ENCODE peak calls at places on chromosomes 1 and 21, in five cellular contexts. D is SHP77, J is caudate nucleus, X is IMR-90, V is hypothalamus. S is an unnamed sample.

GRCh38 chr1:154765970-154766369 is 104.1 kb downstream of the KCNN3 start:
- DNase-seq in D (peak), J (no peak), X (peak), V (no peak), S (peak)

GRCh38 chr1:28456078-28456477 is 49.8 kb upstream of the RCC1 start:
- DNase-seq in D (no peak), J (no peak), X (peak), V (no peak), S (no peak)

GRCh38 chr1:44049839-44050238 is 18.6 kb upstream of the SLC6A9 start:
- DNase-seq in D (no peak), J (no peak), X (peak), V (no peak), S (peak)

GRCh38 chr1:76269175-76269574 is 194.6 kb downstream of the ST6GALNAC3 start:
- DNase-seq in D (no peak), J (no peak), X (peak), V (no peak), S (no peak)

GRCh38 chr1:869499-870244 is 54.1 kb upstream of the SAMD11 start:
- DNase-seq in D (peak), J (peak), X (peak), V (no peak), S (peak)

GRCh38 chr1:228334226-228334935 is 72.3 kb downstream of the TRIM11 start:
- DNase-seq in D (no peak), J (no peak), X (no peak), V (no peak), S (peak)

GRCh38 chr1:63545780-63546179 is 22.5 kb downstream of the EFCAB7 start:
- DNase-seq in D (no peak), J (no peak), X (peak), V (no peak), S (no peak)

GRCh38 chr1:209742409-209743144 is 13.3 kb upstream of the TRAF3IP3 start:
- DNase-seq in D (no peak), J (no peak), X (peak), V (no peak), S (no peak)

GRCh38 chr1:173202430-173203145 is 4.5 kb downstream of the TNFSF4 start:
- DNase-seq in D (peak), J (no peak), X (peak), V (no peak), S (no peak)

GRCh38 chr1:70353641-70354331 is 736 bp downstream of the ANKRD13C start:
- DNase-seq in D (peak), J (peak), X (peak), V (peak), S (no peak)

GRCh38 chr1:12769031-12769430 is 4.5 kb upstream of the PRAMEF12 start:
- DNase-seq in D (no peak), J (no peak), X (no peak), V (no peak), S (no peak)

GRCh38 chr21:42754270-42754933 is 101.0 kb downstream of the PDE9A start:
- DNase-seq in D (no peak), J (no peak), X (no peak), V (no peak), S (no peak)

GRCh38 chr1:246786606-246787238 is 62.5 kb downstream of the SCCPDH start:
- DNase-seq in D (peak), J (no peak), X (no peak), V (no peak), S (no peak)

GRCh38 chr1:228647523-228648444 is 87.5 kb upstream of the RHOU start:
- DNase-seq in D (peak), J (no peak), X (no peak), V (no peak), S (peak)

GRCh38 chr21:38171723-38172344 is 85.0 kb upstream of the KCNJ15 start:
- DNase-seq in D (no peak), J (no peak), X (peak), V (no peak), S (no peak)

GRCh38 chr1:93446837-93447451 is 974 bp upstream of the FNBP1L start:
- DNase-seq in D (peak), J (no peak), X (no peak), V (no peak), S (peak)

GRCh38 chr1:61152066-61152465 is 69.7 kb downstream of the NFIA start:
- DNase-seq in D (no peak), J (no peak), X (no peak), V (no peak), S (no peak)

GRCh38 chr1:234326493-234327366 is 46.5 kb upstream of the COA6 start:
- DNase-seq in D (peak), J (no peak), X (peak), V (no peak), S (no peak)

GRCh38 chr1:103107696-103108524 is at the start of gene COL11A1:
- DNase-seq in D (no peak), J (no peak), X (no peak), V (no peak), S (no peak)

GRCh38 chr1:205928256-205928655 is 15.0 kb downstream of the SLC26A9 start:
- DNase-seq in D (no peak), J (peak), X (no peak), V (no peak), S (no peak)

S was measured in uterus.